ENCODE peak calls at places on chromosomes 2 and 18, in eight cellular contexts. One of them, this sample, is unnamed.

GRCh38 chr18:7784171-7784570 is 217.1 kb downstream of the PTPRM start:
- DNase-seq in mammary epithelial cell: no peak
- DNase-seq in epithelial cell of esophagus: no peak
- DNase-seq in Calu3: no peak
- DNase-seq in HCT116: no peak
- DNase-seq in NB4: no peak
- DNase-seq in esophagus squamous epithelium: no peak
- DNase-seq in AG04449: no peak
- DNase-seq in this sample: no peak

GRCh38 chr18:11927497-11927896 is 19.4 kb upstream of the MPPE1 start:
- DNase-seq in esophagus squamous epithelium: no peak
- DNase-seq in epithelial cell of esophagus: no peak
- DNase-seq in HCT116: no peak
- DNase-seq in NB4: no peak
- DNase-seq in Calu3: no peak
- DNase-seq in mammary epithelial cell: no peak
- DNase-seq in AG04449: no peak
- DNase-seq in this sample: no peak

GRCh38 chr18:76252880-76253279 is 242.2 kb downstream of the ZNF516 start:
- DNase-seq in HCT116: peak; percentile 23
- DNase-seq in AG04449: no peak
- DNase-seq in NB4: peak; percentile 33
- DNase-seq in Calu3: no peak
- DNase-seq in esophagus squamous epithelium: no peak
- DNase-seq in mammary epithelial cell: no peak
- DNase-seq in epithelial cell of esophagus: peak; percentile 19
- DNase-seq in this sample: no peak

GRCh38 chr2:219163156-219163555 is 2.5 kb upstream of the NHEJ1 start:
- DNase-seq in epithelial cell of esophagus: no peak
- DNase-seq in NB4: no peak
- DNase-seq in HCT116: no peak
- DNase-seq in Calu3: no peak
- DNase-seq in esophagus squamous epithelium: no peak
- DNase-seq in mammary epithelial cell: no peak
- DNase-seq in AG04449: no peak
- DNase-seq in this sample: no peak

GRCh38 chr18:26804474-26804873 is 61.0 kb downstream of the AQP4 start:
- DNase-seq in NB4: peak; percentile 15
- DNase-seq in AG04449: no peak
- DNase-seq in esophagus squamous epithelium: no peak
- DNase-seq in mammary epithelial cell: no peak
- DNase-seq in HCT116: no peak
- DNase-seq in epithelial cell of esophagus: no peak
- DNase-seq in Calu3: peak; percentile 23
- DNase-seq in this sample: no peak

GRCh38 chr18:34956663-34957062 is 84.5 kb upstream of the MAPRE2 start:
- DNase-seq in esophagus squamous epithelium: no peak
- DNase-seq in mammary epithelial cell: no peak
- DNase-seq in AG04449: no peak
- DNase-seq in HCT116: no peak
- DNase-seq in Calu3: no peak
- DNase-seq in epithelial cell of esophagus: no peak
- DNase-seq in NB4: no peak
- DNase-seq in this sample: peak; percentile 61

GRCh38 chr18:29841631-29842030 is 1200.9 kb downstream of the DSC3 start:
- DNase-seq in AG04449: no peak
- DNase-seq in epithelial cell of esophagus: peak; percentile 47
- DNase-seq in esophagus squamous epithelium: no peak
- DNase-seq in NB4: no peak
- DNase-seq in mammary epithelial cell: peak; percentile 54
- DNase-seq in HCT116: no peak
- DNase-seq in Calu3: no peak
- DNase-seq in this sample: no peak

GRCh38 chr2:53353372-53354111 is 414.1 kb upstream of the CHAC2 start:
- DNase-seq in HCT116: peak; percentile 74
- DNase-seq in epithelial cell of esophagus: peak; percentile 81
- DNase-seq in mammary epithelial cell: peak; percentile 29
- DNase-seq in esophagus squamous epithelium: no peak
- DNase-seq in NB4: peak; percentile 63
- DNase-seq in AG04449: no peak
- DNase-seq in Calu3: peak; percentile 61
- DNase-seq in this sample: no peak

GRCh38 chr2:219836647-219837177 is 209.3 kb downstream of the SLC4A3 start:
- DNase-seq in NB4: peak; percentile 48
- DNase-seq in mammary epithelial cell: peak; percentile 31
- DNase-seq in epithelial cell of esophagus: peak; percentile 49
- DNase-seq in AG04449: no peak
- DNase-seq in HCT116: no peak
- DNase-seq in Calu3: peak; percentile 20
- DNase-seq in esophagus squamous epithelium: no peak
- DNase-seq in this sample: no peak

GRCh38 chr2:177289824-177290632 is 25.5 kb upstream of the NFE2L2 start:
- DNase-seq in HCT116: no peak
- DNase-seq in Calu3: no peak
- DNase-seq in esophagus squamous epithelium: no peak
- DNase-seq in AG04449: no peak
- DNase-seq in NB4: no peak
- DNase-seq in epithelial cell of esophagus: no peak
- DNase-seq in mammary epithelial cell: no peak
- DNase-seq in this sample: no peak

GRCh38 chr2:8922431-8922830 is 81.1 kb downstream of the MBOAT2 start:
- DNase-seq in esophagus squamous epithelium: no peak
- DNase-seq in epithelial cell of esophagus: no peak
- DNase-seq in HCT116: no peak
- DNase-seq in mammary epithelial cell: no peak
- DNase-seq in NB4: no peak
- DNase-seq in AG04449: no peak
- DNase-seq in Calu3: no peak
- DNase-seq in this sample: no peak

GRCh38 chr2:207683879-207684627 is 27.4 kb upstream of the CCNYL1 start:
- DNase-seq in epithelial cell of esophagus: peak; percentile 61
- DNase-seq in mammary epithelial cell: peak; percentile 60
- DNase-seq in HCT116: peak; percentile 60
- DNase-seq in esophagus squamous epithelium: no peak
- DNase-seq in NB4: peak; percentile 11
- DNase-seq in Calu3: peak; percentile 24
- DNase-seq in AG04449: peak; percentile 63
- DNase-seq in this sample: peak; percentile 89

GRCh38 chr18:42064109-42064508 is 109.1 kb downstream of the PIK3C3 start:
- DNase-seq in epithelial cell of esophagus: peak; percentile 33
- DNase-seq in HCT116: no peak
- DNase-seq in AG04449: no peak
- DNase-seq in Calu3: no peak
- DNase-seq in esophagus squamous epithelium: no peak
- DNase-seq in mammary epithelial cell: peak; percentile 38
- DNase-seq in NB4: no peak
- DNase-seq in this sample: no peak

GRCh38 chr2:212135739-212136138 is 402.9 kb downstream of the ERBB4 start:
- DNase-seq in HCT116: no peak
- DNase-seq in mammary epithelial cell: no peak
- DNase-seq in AG04449: no peak
- DNase-seq in epithelial cell of esophagus: peak; percentile 29
- DNase-seq in esophagus squamous epithelium: no peak
- DNase-seq in NB4: no peak
- DNase-seq in Calu3: no peak
- DNase-seq in this sample: peak; percentile 15

GRCh38 chr2:217396165-217396564 is 536.3 kb upstream of the TNP1 start:
- DNase-seq in HCT116: no peak
- DNase-seq in Calu3: no peak
- DNase-seq in mammary epithelial cell: no peak
- DNase-seq in NB4: no peak
- DNase-seq in epithelial cell of esophagus: peak; percentile 16
- DNase-seq in AG04449: no peak
- DNase-seq in esophagus squamous epithelium: no peak
- DNase-seq in this sample: no peak

GRCh38 chr18:36406805-36407204 is 109.3 kb downstream of the FHOD3 start:
- DNase-seq in AG04449: no peak
- DNase-seq in NB4: no peak
- DNase-seq in mammary epithelial cell: no peak
- DNase-seq in esophagus squamous epithelium: no peak
- DNase-seq in Calu3: no peak
- DNase-seq in HCT116: no peak
- DNase-seq in epithelial cell of esophagus: no peak
- DNase-seq in this sample: no peak

GRCh38 chr2:23591111-23591510 is 206.1 kb downstream of the KLHL29 start:
- DNase-seq in Calu3: no peak
- DNase-seq in NB4: no peak
- DNase-seq in mammary epithelial cell: no peak
- DNase-seq in AG04449: no peak
- DNase-seq in epithelial cell of esophagus: no peak
- DNase-seq in HCT116: no peak
- DNase-seq in esophagus squamous epithelium: no peak
- DNase-seq in this sample: no peak

GRCh38 chr2:203535784-203536590 is 886 bp upstream of the RAPH1 start:
- DNase-seq in Calu3: no peak
- DNase-seq in AG04449: no peak
- DNase-seq in NB4: no peak
- DNase-seq in epithelial cell of esophagus: no peak
- DNase-seq in esophagus squamous epithelium: no peak
- DNase-seq in mammary epithelial cell: no peak
- DNase-seq in HCT116: no peak
- DNase-seq in this sample: peak; percentile 64

GRCh38 chr18:23356915-23357421 is 96.1 kb upstream of the RIOK3 start:
- DNase-seq in esophagus squamous epithelium: no peak
- DNase-seq in mammary epithelial cell: no peak
- DNase-seq in NB4: peak; percentile 23
- DNase-seq in Calu3: no peak
- DNase-seq in HCT116: no peak
- DNase-seq in AG04449: peak; percentile 79
- DNase-seq in epithelial cell of esophagus: peak; percentile 35
- DNase-seq in this sample: peak; percentile 91

GRCh38 chr18:79942211-79942610 is 9.2 kb downstream of the SLC66A2 start:
- DNase-seq in esophagus squamous epithelium: no peak
- DNase-seq in Calu3: no peak
- DNase-seq in AG04449: no peak
- DNase-seq in epithelial cell of esophagus: no peak
- DNase-seq in HCT116: no peak
- DNase-seq in mammary epithelial cell: no peak
- DNase-seq in NB4: no peak
- DNase-seq in this sample: no peak

GRCh38 chr2:96154506-96155380 is 9.5 kb upstream of the DUSP2 start:
- DNase-seq in Calu3: no peak
- DNase-seq in epithelial cell of esophagus: no peak
- DNase-seq in NB4: no peak
- DNase-seq in esophagus squamous epithelium: no peak
- DNase-seq in mammary epithelial cell: no peak
- DNase-seq in AG04449: no peak
- DNase-seq in HCT116: no peak
- DNase-seq in this sample: no peak

GRCh38 chr2:234165421-234165820 is 114.9 kb downstream of the SPP2 start:
- DNase-seq in esophagus squamous epithelium: no peak
- DNase-seq in NB4: no peak
- DNase-seq in mammary epithelial cell: peak; percentile 9
- DNase-seq in HCT116: no peak
- DNase-seq in Calu3: no peak
- DNase-seq in AG04449: peak; percentile 96
- DNase-seq in epithelial cell of esophagus: peak; percentile 62
- DNase-seq in this sample: peak; percentile 98

GRCh38 chr2:12071343-12071742 is 324.9 kb downstream of the LPIN1 start:
- DNase-seq in epithelial cell of esophagus: no peak
- DNase-seq in esophagus squamous epithelium: no peak
- DNase-seq in HCT116: no peak
- DNase-seq in AG04449: no peak
- DNase-seq in Calu3: no peak
- DNase-seq in mammary epithelial cell: no peak
- DNase-seq in NB4: peak; percentile 35
- DNase-seq in this sample: no peak

GRCh38 chr2:25650249-25650648 is 23.1 kb downstream of the DTNB start:
- DNase-seq in mammary epithelial cell: no peak
- DNase-seq in HCT116: no peak
- DNase-seq in NB4: no peak
- DNase-seq in esophagus squamous epithelium: no peak
- DNase-seq in epithelial cell of esophagus: no peak
- DNase-seq in AG04449: no peak
- DNase-seq in Calu3: no peak
- DNase-seq in this sample: no peak

GRCh38 chr2:25655316-25655715 is 18.1 kb downstream of the DTNB start:
- DNase-seq in esophagus squamous epithelium: no peak
- DNase-seq in Calu3: no peak
- DNase-seq in mammary epithelial cell: peak; percentile 92
- DNase-seq in epithelial cell of esophagus: peak; percentile 85
- DNase-seq in HCT116: no peak
- DNase-seq in AG04449: no peak
- DNase-seq in NB4: no peak
- DNase-seq in this sample: no peak

GRCh38 chr2:25651782-25652455 is 21.5 kb downstream of the DTNB start:
- DNase-seq in mammary epithelial cell: peak; percentile 27
- DNase-seq in epithelial cell of esophagus: peak; percentile 55
- DNase-seq in AG04449: no peak
- DNase-seq in NB4: no peak
- DNase-seq in esophagus squamous epithelium: no peak
- DNase-seq in HCT116: no peak
- DNase-seq in Calu3: no peak
- DNase-seq in this sample: no peak

GRCh38 chr2:25651066-25651465 is 22.3 kb downstream of the DTNB start:
- DNase-seq in NB4: no peak
- DNase-seq in epithelial cell of esophagus: peak; percentile 84
- DNase-seq in esophagus squamous epithelium: no peak
- DNase-seq in Calu3: no peak
- DNase-seq in mammary epithelial cell: peak; percentile 25
- DNase-seq in AG04449: peak; percentile 4
- DNase-seq in HCT116: no peak
- DNase-seq in this sample: peak; percentile 51

GRCh38 chr2:25654801-25655200 is 18.6 kb downstream of the DTNB start:
- DNase-seq in Calu3: no peak
- DNase-seq in epithelial cell of esophagus: no peak
- DNase-seq in HCT116: no peak
- DNase-seq in esophagus squamous epithelium: no peak
- DNase-seq in NB4: no peak
- DNase-seq in mammary epithelial cell: no peak
- DNase-seq in AG04449: no peak
- DNase-seq in this sample: no peak
- TF ChIP-seq CTCF in Calu3: no peak
- TF ChIP-seq CTCF in epithelial cell of esophagus: no peak
- TF ChIP-seq CTCF in HCT116: no peak
- TF ChIP-seq CTCF in esophagus squamous epithelium: no peak
- TF ChIP-seq CTCF in NB4: no peak
- TF ChIP-seq CTCF in mammary epithelial cell: no peak
- TF ChIP-seq CTCF in AG04449: no peak
- TF ChIP-seq CTCF in this sample: no peak

GRCh38 chr2:196337618-196337953 is 166.2 kb upstream of the STK17B start:
- DNase-seq in HCT116: no peak
- DNase-seq in NB4: no peak
- DNase-seq in epithelial cell of esophagus: peak; percentile 9
- DNase-seq in mammary epithelial cell: no peak
- DNase-seq in AG04449: no peak
- DNase-seq in Calu3: no peak
- DNase-seq in esophagus squamous epithelium: no peak
- DNase-seq in this sample: no peak
- TF ChIP-seq CTCF in HCT116: no peak
- TF ChIP-seq CTCF in NB4: no peak
- TF ChIP-seq CTCF in epithelial cell of esophagus: no peak
- TF ChIP-seq CTCF in mammary epithelial cell: no peak
- TF ChIP-seq CTCF in AG04449: no peak
- TF ChIP-seq CTCF in Calu3: peak; percentile 34
- TF ChIP-seq CTCF in esophagus squamous epithelium: no peak
- TF ChIP-seq CTCF in this sample: no peak

GRCh38 chr18:48924621-48925601 is 25.9 kb downstream of the SMAD7 start:
- DNase-seq in NB4: no peak
- DNase-seq in epithelial cell of esophagus: no peak
- DNase-seq in Calu3: no peak
- DNase-seq in esophagus squamous epithelium: no peak
- DNase-seq in HCT116: no peak
- DNase-seq in AG04449: no peak
- DNase-seq in mammary epithelial cell: no peak
- DNase-seq in this sample: no peak
- TF ChIP-seq CTCF in NB4: no peak
- TF ChIP-seq CTCF in epithelial cell of esophagus: no peak
- TF ChIP-seq CTCF in Calu3: no peak
- TF ChIP-seq CTCF in esophagus squamous epithelium: no peak
- TF ChIP-seq CTCF in HCT116: no peak
- TF ChIP-seq CTCF in AG04449: no peak
- TF ChIP-seq CTCF in mammary epithelial cell: no peak
- TF ChIP-seq CTCF in this sample: no peak

GRCh38 chr2:159285929-159286708 is at the start of gene WDSUB1:
- DNase-seq in esophagus squamous epithelium: no peak
- DNase-seq in AG04449: no peak
- DNase-seq in HCT116: no peak
- DNase-seq in mammary epithelial cell: peak; percentile 65
- DNase-seq in epithelial cell of esophagus: peak; percentile 59
- DNase-seq in NB4: peak; percentile 76
- DNase-seq in Calu3: peak; percentile 66
- DNase-seq in this sample: peak; percentile 33
- TF ChIP-seq CTCF in esophagus squamous epithelium: no peak
- TF ChIP-seq CTCF in AG04449: no peak
- TF ChIP-seq CTCF in HCT116: no peak
- TF ChIP-seq CTCF in mammary epithelial cell: no peak
- TF ChIP-seq CTCF in epithelial cell of esophagus: no peak
- TF ChIP-seq CTCF in NB4: no peak
- TF ChIP-seq CTCF in Calu3: no peak
- TF ChIP-seq CTCF in this sample: no peak

This sample was measured in astrocyte.